ENCODE peak calls at places on chromosomes 3 and 15, in five cellular contexts. X is heart right ventricle; K is occipital lobe; D is stimulated activated naive B cell treated with anti-CD40 and anti-IgM and Interleukin-4, amounts not matched to agents 10 μg/mL and 1 μg/mL and 100 μg/mL, for 72 hours; J is HuH-7.5. U is an unnamed sample.

GRCh38 chr3:140994316-140994715 is 52.7 kb downstream of the SLC25A36 start:
- DNase-seq in J (no peak), D (no peak), K (no peak), X (no peak), U (no peak)

GRCh38 chr3:71152039-71152891 is 431.3 kb downstream of the FOXP1 start:
- DNase-seq in D (no peak), J (no peak), K (no peak), X (no peak), U (no peak)

GRCh38 chr3:4808637-4809036 is 170.6 kb upstream of the BHLHE40 start:
- DNase-seq in J (no peak), X (no peak), K (no peak), D (no peak), U (no peak)

GRCh38 chr3:55489804-55490132 is 2.7 kb upstream of the WNT5A start:
- DNase-seq in D (no peak), X (no peak), J (no peak), K (no peak), U (no peak)

GRCh38 chr3:49804141-49805041 is 1.3 kb downstream of the INKA1 start:
- DNase-seq in K (no peak), J (no peak), D (no peak), X (peak), U (peak)

GRCh38 chr15:90742082-90742481 is 24.9 kb downstream of the BLM start:
- DNase-seq in K (no peak), J (no peak), D (no peak), X (no peak), U (no peak)

GRCh38 chr3:30186741-30187219 is 419.6 kb upstream of the TGFBR2 start:
- DNase-seq in J (no peak), X (no peak), K (no peak), D (no peak), U (no peak)

GRCh38 chr3:64104691-64105101 is 81.4 kb upstream of the PSMD6 start:
- DNase-seq in K (no peak), D (no peak), X (no peak), J (no peak), U (no peak)

GRCh38 chr15:85031944-85032587 is 50.4 kb downstream of the PDE8A start:
- DNase-seq in D (no peak), K (no peak), X (no peak), J (no peak), U (no peak)

GRCh38 chr15:68871507-68871906 is 50.8 kb upstream of the ANP32A start:
- DNase-seq in K (no peak), X (no peak), J (no peak), D (no peak), U (no peak)

GRCh38 chr15:51189579-51190397 is 95.1 kb upstream of the TNFAIP8L3 start:
- DNase-seq in X (no peak), J (no peak), D (no peak), K (no peak), U (no peak)

GRCh38 chr15:88465633-88466219 is 1.5 kb downstream of the MRPL46 start:
- DNase-seq in K (no peak), D (no peak), X (no peak), J (no peak), U (no peak)

GRCh38 chr15:26872206-26872605 is 5.3 kb downstream of the GABRA5 start:
- DNase-seq in X (no peak), K (no peak), J (no peak), D (no peak), U (no peak)

U was measured in aorta.